ENCODE peak calls at places on chromosomes 13 and 19, in six cellular contexts. U, Z, Y, L, X and M are unnamed samples.

GRCh38 chr19:41402010-41402409 is 4.4 kb downstream of the BCKDHA start:
- DNase-seq in L (no peak), Y (no peak), X (no peak), U (no peak), Z (no peak), M (no peak)

GRCh38 chr19:1528596-1529429 is 4.9 kb downstream of the PLK5 start:
- DNase-seq in U (no peak), Y (no peak), Z (no peak), X (no peak), L (no peak), M (no peak)

GRCh38 chr13:60617863-60618733 is 221.1 kb downstream of the TDRD3 start:
- DNase-seq in X (peak), L (no peak), Y (no peak), U (no peak), Z (no peak), M (peak)

GRCh38 chr13:76872686-76873085 is 13.5 kb downstream of the KCTD12 start:
- DNase-seq in X (no peak), Y (no peak), L (no peak), Z (no peak), U (no peak), M (no peak)

GRCh38 chr13:110853235-110853721 is 61.6 kb downstream of the ANKRD10 start:
- DNase-seq in U (no peak), Z (no peak), Y (no peak), X (no peak), L (peak), M (no peak)

GRCh38 chr13:86841264-86841663 is 829.9 kb upstream of the SLITRK5 start:
- DNase-seq in U (no peak), X (no peak), L (no peak), Y (no peak), Z (no peak), M (no peak)

GRCh38 chr13:100203696-100204367 is 114.9 kb downstream of the PCCA start:
- DNase-seq in U (no peak), Z (no peak), Y (no peak), X (peak), L (no peak), M (peak)

GRCh38 chr13:29693297-29693945 is 97.9 kb upstream of the SLC7A1 start:
- DNase-seq in Z (no peak), Y (peak), X (no peak), U (no peak), L (no peak), M (no peak)

GRCh38 chr19:41426952-41427646 is at the start of gene B3GNT8:
- DNase-seq in Z (no peak), X (peak), U (peak), Y (no peak), L (peak), M (peak)

GRCh38 chr19:20273951-20274578 is 107.1 kb downstream of the ZNF486 start:
- DNase-seq in Y (no peak), X (no peak), L (no peak), Z (no peak), U (no peak), M (no peak)

GRCh38 chr13:50015263-50015662 is at the start of gene KCNRG:
- DNase-seq in U (no peak), Z (no peak), Y (no peak), X (peak), L (no peak), M (peak)

GRCh38 chr13:29369060-29369743 is 226.3 kb downstream of the SLC7A1 start:
- DNase-seq in X (peak), L (no peak), Y (peak), U (no peak), Z (no peak), M (peak)

GRCh38 chr19:43461303-43461702 is 4.1 kb downstream of the LYPD3 start:
- DNase-seq in Y (no peak), U (no peak), X (no peak), Z (no peak), L (no peak), M (no peak)

GRCh38 chr13:107765724-107766436 is 449.5 kb downstream of the LIG4 start:
- DNase-seq in Z (no peak), U (no peak), L (no peak), Y (no peak), X (no peak), M (peak)

GRCh38 chr13:67829641-67830040 is 599.5 kb upstream of the PCDH9 start:
- DNase-seq in Z (no peak), X (no peak), U (no peak), L (no peak), Y (no peak), M (peak)

GRCh38 chr13:75153834-75154233 is 328.1 kb downstream of the TBC1D4 start:
- DNase-seq in U (no peak), L (no peak), Y (no peak), X (peak), Z (no peak), M (peak)

GRCh38 chr19:16330368-16330801 is 5.8 kb downstream of the KLF2 start:
- DNase-seq in L (peak), Y (peak), U (peak), Z (no peak), X (peak), M (peak)

GRCh38 chr19:401836-402535 is 7.0 kb downstream of the C2CD4C start:
- DNase-seq in X (no peak), Y (no peak), Z (no peak), L (no peak), U (no peak), M (no peak)

GRCh38 chr13:47121092-47121763 is 224.4 kb upstream of the HTR2A start:
- DNase-seq in Z (no peak), U (no peak), Y (no peak), L (no peak), X (no peak), M (no peak)

GRCh38 chr19:12939292-12939606 is 840 bp downstream of the CALR start:
- DNase-seq in Y (peak), Z (no peak), L (peak), X (peak), U (peak), M (peak)

GRCh38 chr13:98922306-98922705 is 55.6 kb downstream of the DOCK9 start:
- DNase-seq in U (no peak), Z (no peak), Y (no peak), L (no peak), X (no peak), M (peak)

GRCh38 chr13:80171096-80171495 is 169.8 kb downstream of the SPRY2 start:
- DNase-seq in U (no peak), X (no peak), L (no peak), Z (no peak), Y (no peak), M (no peak)